ENCODE peak calls at places on chromosomes 2 and 18, in nine cellular contexts. One of them, this sample, is unnamed.

GRCh38 chr2:25273985-25274550 is 67.7 kb downstream of the DNMT3A start:
- DNase-seq in adrenal gland: no peak
- DNase-seq in body of pancreas: no peak
- DNase-seq in fibroblast of pulmonary artery: no peak
- DNase-seq in A549: no peak
- DNase-seq in PC-3: no peak
- DNase-seq in gastrocnemius medialis: no peak
- DNase-seq in psoas muscle: peak
- DNase-seq in RWPE2: no peak
- DNase-seq in this sample: no peak

GRCh38 chr18:79360933-79361332 is 34.8 kb upstream of the NFATC1 start:
- DNase-seq in adrenal gland: no peak
- DNase-seq in body of pancreas: no peak
- DNase-seq in fibroblast of pulmonary artery: no peak
- DNase-seq in A549: no peak
- DNase-seq in PC-3: no peak
- DNase-seq in gastrocnemius medialis: no peak
- DNase-seq in psoas muscle: no peak
- DNase-seq in RWPE2: no peak
- DNase-seq in this sample: no peak

GRCh38 chr2:31319391-31320175 is 85.6 kb downstream of the EHD3 start:
- DNase-seq in adrenal gland: no peak
- DNase-seq in body of pancreas: no peak
- DNase-seq in fibroblast of pulmonary artery: peak
- DNase-seq in A549: no peak
- DNase-seq in PC-3: no peak
- DNase-seq in gastrocnemius medialis: peak
- DNase-seq in psoas muscle: peak
- DNase-seq in RWPE2: no peak
- DNase-seq in this sample: no peak

GRCh38 chr2:60706021-60706420 is 50.0 kb upstream of the PAPOLG start:
- DNase-seq in adrenal gland: peak
- DNase-seq in body of pancreas: no peak
- DNase-seq in fibroblast of pulmonary artery: no peak
- DNase-seq in A549: no peak
- DNase-seq in PC-3: peak
- DNase-seq in gastrocnemius medialis: no peak
- DNase-seq in psoas muscle: no peak
- DNase-seq in RWPE2: no peak
- DNase-seq in this sample: no peak

GRCh38 chr2:11102956-11103860 is 52.1 kb upstream of the SLC66A3 start:
- DNase-seq in adrenal gland: no peak
- DNase-seq in body of pancreas: no peak
- DNase-seq in fibroblast of pulmonary artery: no peak
- DNase-seq in A549: no peak
- DNase-seq in PC-3: no peak
- DNase-seq in gastrocnemius medialis: no peak
- DNase-seq in psoas muscle: no peak
- DNase-seq in RWPE2: no peak
- DNase-seq in this sample: no peak

GRCh38 chr18:10170375-10170774 is 256.6 kb downstream of the VAPA start:
- DNase-seq in adrenal gland: no peak
- DNase-seq in body of pancreas: no peak
- DNase-seq in fibroblast of pulmonary artery: peak
- DNase-seq in A549: no peak
- DNase-seq in PC-3: no peak
- DNase-seq in gastrocnemius medialis: no peak
- DNase-seq in psoas muscle: no peak
- DNase-seq in RWPE2: no peak
- DNase-seq in this sample: no peak

GRCh38 chr2:65231892-65232477 is 4.4 kb downstream of the ACTR2 start:
- DNase-seq in adrenal gland: no peak
- DNase-seq in body of pancreas: no peak
- DNase-seq in fibroblast of pulmonary artery: peak
- DNase-seq in A549: no peak
- DNase-seq in PC-3: no peak
- DNase-seq in gastrocnemius medialis: no peak
- DNase-seq in psoas muscle: no peak
- DNase-seq in RWPE2: no peak
- DNase-seq in this sample: no peak

GRCh38 chr2:1846046-1847015 is 102.0 kb upstream of the PXDN start:
- DNase-seq in adrenal gland: no peak
- DNase-seq in body of pancreas: no peak
- DNase-seq in fibroblast of pulmonary artery: no peak
- DNase-seq in A549: no peak
- DNase-seq in PC-3: no peak
- DNase-seq in gastrocnemius medialis: no peak
- DNase-seq in psoas muscle: no peak
- DNase-seq in RWPE2: no peak
- DNase-seq in this sample: no peak

GRCh38 chr18:23998811-23999210 is 15.7 kb upstream of the TTC39C start:
- DNase-seq in adrenal gland: no peak
- DNase-seq in body of pancreas: peak
- DNase-seq in fibroblast of pulmonary artery: no peak
- DNase-seq in A549: no peak
- DNase-seq in PC-3: peak
- DNase-seq in gastrocnemius medialis: no peak
- DNase-seq in psoas muscle: no peak
- DNase-seq in RWPE2: no peak
- DNase-seq in this sample: peak

GRCh38 chr2:197628043-197628500 is 47.3 kb downstream of the RFTN2 start:
- DNase-seq in adrenal gland: no peak
- DNase-seq in body of pancreas: no peak
- DNase-seq in fibroblast of pulmonary artery: peak
- DNase-seq in A549: no peak
- DNase-seq in PC-3: peak
- DNase-seq in gastrocnemius medialis: no peak
- DNase-seq in psoas muscle: no peak
- DNase-seq in RWPE2: no peak
- DNase-seq in this sample: no peak

GRCh38 chr2:61016392-61017002 is 1.0 kb upstream of the PEX13 start:
- DNase-seq in adrenal gland: no peak
- DNase-seq in body of pancreas: no peak
- DNase-seq in fibroblast of pulmonary artery: no peak
- DNase-seq in A549: no peak
- DNase-seq in PC-3: peak
- DNase-seq in gastrocnemius medialis: no peak
- DNase-seq in psoas muscle: no peak
- DNase-seq in RWPE2: no peak
- DNase-seq in this sample: no peak

GRCh38 chr2:213098612-213099011 is 52.8 kb downstream of the IKZF2 start:
- DNase-seq in adrenal gland: no peak
- DNase-seq in body of pancreas: peak
- DNase-seq in fibroblast of pulmonary artery: no peak
- DNase-seq in A549: no peak
- DNase-seq in PC-3: no peak
- DNase-seq in gastrocnemius medialis: no peak
- DNase-seq in psoas muscle: no peak
- DNase-seq in RWPE2: no peak
- DNase-seq in this sample: no peak

GRCh38 chr2:8515390-8515761 is 166.5 kb upstream of the ID2 start:
- DNase-seq in adrenal gland: peak
- DNase-seq in body of pancreas: no peak
- DNase-seq in fibroblast of pulmonary artery: no peak
- DNase-seq in A549: no peak
- DNase-seq in PC-3: no peak
- DNase-seq in gastrocnemius medialis: peak
- DNase-seq in psoas muscle: no peak
- DNase-seq in RWPE2: no peak
- DNase-seq in this sample: no peak

GRCh38 chr2:55968931-55969330 is 45.3 kb upstream of the EFEMP1 start:
- DNase-seq in adrenal gland: no peak
- DNase-seq in body of pancreas: no peak
- DNase-seq in fibroblast of pulmonary artery: no peak
- DNase-seq in A549: no peak
- DNase-seq in PC-3: no peak
- DNase-seq in gastrocnemius medialis: no peak
- DNase-seq in psoas muscle: no peak
- DNase-seq in RWPE2: no peak
- DNase-seq in this sample: no peak

GRCh38 chr18:55588001-55588875 is at the start of gene TCF4:
- DNase-seq in adrenal gland: peak
- DNase-seq in body of pancreas: peak
- DNase-seq in fibroblast of pulmonary artery: peak
- DNase-seq in A549: peak
- DNase-seq in PC-3: peak
- DNase-seq in gastrocnemius medialis: peak
- DNase-seq in psoas muscle: peak
- DNase-seq in RWPE2: peak
- DNase-seq in this sample: no peak

GRCh38 chr2:3446381-3446780 is 66.9 kb downstream of the TRAPPC12 start:
- DNase-seq in adrenal gland: no peak
- DNase-seq in body of pancreas: no peak
- DNase-seq in fibroblast of pulmonary artery: no peak
- DNase-seq in A549: no peak
- DNase-seq in PC-3: no peak
- DNase-seq in gastrocnemius medialis: no peak
- DNase-seq in psoas muscle: no peak
- DNase-seq in RWPE2: no peak
- DNase-seq in this sample: no peak

GRCh38 chr2:102841107-102841840 is 79.4 kb downstream of the TMEM182 start:
- DNase-seq in adrenal gland: peak
- DNase-seq in body of pancreas: peak
- DNase-seq in fibroblast of pulmonary artery: peak
- DNase-seq in A549: peak
- DNase-seq in PC-3: peak
- DNase-seq in gastrocnemius medialis: peak
- DNase-seq in psoas muscle: no peak
- DNase-seq in RWPE2: no peak
- DNase-seq in this sample: peak
- TF ChIP-seq CTCF in adrenal gland: peak
- TF ChIP-seq CTCF in body of pancreas: peak
- TF ChIP-seq CTCF in fibroblast of pulmonary artery: peak
- TF ChIP-seq CTCF in A549: peak
- TF ChIP-seq CTCF in PC-3: peak
- TF ChIP-seq CTCF in gastrocnemius medialis: peak
- TF ChIP-seq CTCF in psoas muscle: peak
- TF ChIP-seq CTCF in RWPE2: peak
- TF ChIP-seq CTCF in this sample: peak

GRCh38 chr2:226251661-226252060 is 548.0 kb downstream of the IRS1 start:
- DNase-seq in adrenal gland: no peak
- DNase-seq in body of pancreas: no peak
- DNase-seq in fibroblast of pulmonary artery: no peak
- DNase-seq in A549: no peak
- DNase-seq in PC-3: no peak
- DNase-seq in gastrocnemius medialis: no peak
- DNase-seq in psoas muscle: no peak
- DNase-seq in RWPE2: no peak
- DNase-seq in this sample: no peak

DNA sequence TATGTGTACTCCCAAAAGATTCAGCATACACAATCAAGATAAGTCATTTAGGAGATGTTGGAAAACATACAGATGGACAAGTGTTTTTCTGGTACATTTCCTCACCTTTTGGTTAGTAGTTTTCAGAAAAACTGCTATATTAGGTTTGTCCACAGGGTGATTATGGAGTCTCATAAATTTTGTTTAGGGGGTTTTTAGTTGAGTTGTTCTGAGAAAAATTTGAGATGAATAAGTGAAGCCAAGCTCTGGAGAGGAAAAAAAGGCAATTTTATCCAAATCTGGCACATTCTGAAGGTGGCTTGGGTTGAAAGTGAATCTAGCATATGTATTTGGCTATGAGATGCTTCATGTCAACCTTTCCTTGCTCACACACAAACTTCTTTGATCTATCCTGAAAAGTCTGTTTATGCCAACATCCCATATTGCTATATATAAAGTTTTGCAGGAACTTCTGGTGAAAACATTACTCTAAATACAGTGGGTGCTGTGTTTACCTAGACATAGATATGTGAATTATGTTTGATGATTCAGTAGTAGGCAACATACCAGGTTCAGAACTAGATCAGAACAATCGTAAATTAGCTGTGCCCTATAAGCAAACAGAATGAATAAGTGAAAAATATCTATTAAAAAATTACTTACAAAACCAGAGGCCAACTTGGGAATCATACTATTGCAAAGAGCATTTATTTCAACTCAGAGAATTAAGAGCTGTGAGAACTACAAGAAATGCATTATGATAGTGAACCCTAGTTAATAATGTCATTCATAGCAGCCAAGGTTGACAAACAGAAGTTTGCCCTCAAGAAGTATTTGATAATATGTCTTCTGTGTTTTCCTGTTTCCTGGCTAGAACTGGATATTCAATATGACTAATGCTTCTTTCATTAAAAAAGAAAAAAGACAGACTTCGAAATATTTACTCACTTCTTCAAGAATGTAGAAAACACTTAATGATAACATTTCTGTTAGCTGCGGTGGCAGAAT is 552.0 kb downstream of the IRS1 start:
- DNase-seq in adrenal gland: no peak
- DNase-seq in body of pancreas: no peak
- DNase-seq in fibroblast of pulmonary artery: peak
- DNase-seq in A549: peak
- DNase-seq in PC-3: peak
- DNase-seq in gastrocnemius medialis: no peak
- DNase-seq in psoas muscle: no peak
- DNase-seq in RWPE2: no peak
- DNase-seq in this sample: no peak
- TF ChIP-seq CTCF in adrenal gland: no peak
- TF ChIP-seq CTCF in body of pancreas: no peak
- TF ChIP-seq CTCF in fibroblast of pulmonary artery: peak
- TF ChIP-seq CTCF in A549: no peak
- TF ChIP-seq CTCF in PC-3: peak
- TF ChIP-seq CTCF in gastrocnemius medialis: no peak
- TF ChIP-seq CTCF in psoas muscle: no peak
- TF ChIP-seq CTCF in RWPE2: no peak
- TF ChIP-seq CTCF in this sample: no peak

DNA sequence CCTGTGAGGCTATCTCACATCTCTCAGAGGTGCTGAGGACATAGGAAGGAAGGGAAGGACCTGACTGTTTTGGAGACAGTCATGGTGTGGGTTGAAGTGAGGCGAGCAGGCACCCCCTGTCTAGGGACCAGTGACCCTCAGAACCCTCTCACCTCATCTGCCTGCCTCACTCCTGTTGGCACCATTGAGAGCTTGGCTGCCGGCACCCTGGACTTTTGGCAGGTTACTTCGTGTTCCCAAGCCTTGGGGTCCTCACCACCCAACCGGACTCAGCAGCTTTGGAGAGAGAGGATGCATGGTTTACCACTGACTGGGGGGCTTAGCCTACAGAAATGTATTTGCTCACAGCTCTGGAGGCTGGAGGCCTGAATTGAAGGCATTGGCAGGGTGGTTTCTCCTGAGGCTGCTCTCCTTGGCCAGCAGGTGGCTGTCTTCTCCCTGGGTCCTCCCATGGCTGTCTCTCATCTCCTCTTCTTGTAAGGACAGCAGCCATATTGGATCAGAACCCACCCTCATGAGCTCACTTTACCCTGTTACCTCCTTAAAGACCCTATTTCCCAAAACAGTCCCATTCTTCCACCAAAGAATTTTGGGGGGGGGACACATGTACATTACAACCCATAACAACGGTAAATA is 142.0 kb downstream of the TSN start:
- DNase-seq in adrenal gland: no peak
- DNase-seq in body of pancreas: no peak
- DNase-seq in fibroblast of pulmonary artery: peak
- DNase-seq in A549: peak
- DNase-seq in PC-3: peak
- DNase-seq in gastrocnemius medialis: no peak
- DNase-seq in psoas muscle: no peak
- DNase-seq in RWPE2: no peak
- DNase-seq in this sample: peak
- TF ChIP-seq CTCF in adrenal gland: no peak
- TF ChIP-seq CTCF in body of pancreas: no peak
- TF ChIP-seq CTCF in fibroblast of pulmonary artery: peak
- TF ChIP-seq CTCF in A549: peak
- TF ChIP-seq CTCF in PC-3: peak
- TF ChIP-seq CTCF in gastrocnemius medialis: no peak
- TF ChIP-seq CTCF in psoas muscle: no peak
- TF ChIP-seq CTCF in RWPE2: peak
- TF ChIP-seq CTCF in this sample: peak

GRCh38 chr2:204885747-204886146 is 340.5 kb downstream of the PARD3B start:
- DNase-seq in adrenal gland: no peak
- DNase-seq in body of pancreas: no peak
- DNase-seq in fibroblast of pulmonary artery: peak
- DNase-seq in A549: no peak
- DNase-seq in PC-3: no peak
- DNase-seq in gastrocnemius medialis: no peak
- DNase-seq in psoas muscle: no peak
- DNase-seq in RWPE2: no peak
- DNase-seq in this sample: peak
- TF ChIP-seq CTCF in adrenal gland: peak
- TF ChIP-seq CTCF in body of pancreas: no peak
- TF ChIP-seq CTCF in fibroblast of pulmonary artery: no peak
- TF ChIP-seq CTCF in A549: no peak
- TF ChIP-seq CTCF in PC-3: no peak
- TF ChIP-seq CTCF in gastrocnemius medialis: no peak
- TF ChIP-seq CTCF in psoas muscle: no peak
- TF ChIP-seq CTCF in RWPE2: no peak
- TF ChIP-seq CTCF in this sample: no peak